ENCODE peak calls at places on chromosomes 11 and 22, in four cellular contexts. One of them, this sample, is unnamed.

GRCh38 chr11:75492181-75492820 is 33.4 kb downstream of the GDPD5 start:
- DNase-seq in AG04450: no peak
- DNase-seq in IMR-90: peak
- DNase-seq in brain microvascular endothelial cell: no peak
- DNase-seq in this sample: no peak

GRCh38 chr22:39504071-39504470 is 2.0 kb downstream of the MIEF1 start:
- DNase-seq in AG04450: no peak
- DNase-seq in IMR-90: no peak
- DNase-seq in brain microvascular endothelial cell: no peak
- DNase-seq in this sample: no peak

GRCh38 chr11:6621711-6622211 is 2.5 kb upstream of the TPP1 start:
- DNase-seq in AG04450: no peak
- DNase-seq in IMR-90: no peak
- DNase-seq in brain microvascular endothelial cell: no peak
- DNase-seq in this sample: no peak

GRCh38 chr11:44744160-44744559 is 17.4 kb downstream of the TSPAN18 start:
- DNase-seq in AG04450: peak
- DNase-seq in IMR-90: peak
- DNase-seq in brain microvascular endothelial cell: no peak
- DNase-seq in this sample: no peak

GRCh38 chr22:37659066-37659896 is 758 bp downstream of the PDXP start:
- DNase-seq in AG04450: no peak
- DNase-seq in IMR-90: no peak
- DNase-seq in brain microvascular endothelial cell: no peak
- DNase-seq in this sample: no peak

GRCh38 chr11:12683857-12684256 is 9.6 kb downstream of the TEAD1 start:
- DNase-seq in AG04450: no peak
- DNase-seq in IMR-90: no peak
- DNase-seq in brain microvascular endothelial cell: no peak
- DNase-seq in this sample: no peak

GRCh38 chr11:8273281-8273680 is 9.6 kb upstream of the LMO1 start:
- DNase-seq in AG04450: no peak
- DNase-seq in IMR-90: peak
- DNase-seq in brain microvascular endothelial cell: no peak
- DNase-seq in this sample: no peak

GRCh38 chr11:31383116-31383515 is 13.5 kb downstream of the DNAJC24 start:
- DNase-seq in AG04450: no peak
- DNase-seq in IMR-90: no peak
- DNase-seq in brain microvascular endothelial cell: no peak
- DNase-seq in this sample: no peak

GRCh38 chr11:85627998-85628770 is at the start of gene TMEM126B:
- DNase-seq in AG04450: peak
- DNase-seq in IMR-90: peak
- DNase-seq in brain microvascular endothelial cell: peak
- DNase-seq in this sample: peak

GRCh38 chr11:17015639-17016125 is 1.5 kb upstream of the PLEKHA7 start:
- DNase-seq in AG04450: peak
- DNase-seq in IMR-90: peak
- DNase-seq in brain microvascular endothelial cell: no peak
- DNase-seq in this sample: no peak

GRCh38 chr11:6635082-6635932 is 16.1 kb upstream of the TPP1 start:
- DNase-seq in AG04450: no peak
- DNase-seq in IMR-90: peak
- DNase-seq in brain microvascular endothelial cell: no peak
- DNase-seq in this sample: peak

GRCh38 chr11:28773606-28774005 is 665.4 kb downstream of the METTL15 start:
- DNase-seq in AG04450: no peak
- DNase-seq in IMR-90: no peak
- DNase-seq in brain microvascular endothelial cell: no peak
- DNase-seq in this sample: no peak

GRCh38 chr11:95360382-95360781 is 129.4 kb upstream of the SESN3 start:
- DNase-seq in AG04450: no peak
- DNase-seq in IMR-90: no peak
- DNase-seq in brain microvascular endothelial cell: no peak
- DNase-seq in this sample: no peak

GRCh38 chr11:111665779-111666178 is 63.5 kb downstream of the SIK2 start:
- DNase-seq in AG04450: peak
- DNase-seq in IMR-90: peak
- DNase-seq in brain microvascular endothelial cell: peak
- DNase-seq in this sample: no peak

GRCh38 chr22:31046591-31047226 is 34.4 kb upstream of the SMTN start:
- DNase-seq in AG04450: no peak
- DNase-seq in IMR-90: peak
- DNase-seq in brain microvascular endothelial cell: no peak
- DNase-seq in this sample: no peak

GRCh38 chr11:108945341-108945740 is 280.5 kb downstream of the DDX10 start:
- DNase-seq in AG04450: no peak
- DNase-seq in IMR-90: no peak
- DNase-seq in brain microvascular endothelial cell: no peak
- DNase-seq in this sample: no peak

GRCh38 chr11:27409742-27410141 is 46.7 kb upstream of the CCDC34 start:
- DNase-seq in AG04450: no peak
- DNase-seq in IMR-90: no peak
- DNase-seq in brain microvascular endothelial cell: no peak
- DNase-seq in this sample: no peak

GRCh38 chr22:30245181-30245984 is 1.2 kb downstream of the LIF start:
- DNase-seq in AG04450: no peak
- DNase-seq in IMR-90: no peak
- DNase-seq in brain microvascular endothelial cell: no peak
- DNase-seq in this sample: no peak

GRCh38 chr11:73269353-73270088 is 2.6 kb upstream of the P2RY6 start:
- DNase-seq in AG04450: no peak
- DNase-seq in IMR-90: no peak
- DNase-seq in brain microvascular endothelial cell: no peak
- DNase-seq in this sample: no peak

GRCh38 chr11:75524576-75525432 is 937 bp downstream of the GDPD5 start:
- DNase-seq in AG04450: no peak
- DNase-seq in IMR-90: peak
- DNase-seq in brain microvascular endothelial cell: no peak
- DNase-seq in this sample: no peak

GRCh38 chr11:30360741-30361140 is 37.8 kb downstream of the ARL14EP start:
- DNase-seq in AG04450: no peak
- DNase-seq in IMR-90: no peak
- DNase-seq in brain microvascular endothelial cell: no peak
- DNase-seq in this sample: no peak

GRCh38 chr11:7530013-7530412 is 16.2 kb downstream of the PPFIBP2 start:
- DNase-seq in AG04450: no peak
- DNase-seq in IMR-90: no peak
- DNase-seq in brain microvascular endothelial cell: no peak
- DNase-seq in this sample: no peak

GRCh38 chr11:73055002-73055401 is 87.1 kb downstream of the FCHSD2 start:
- DNase-seq in AG04450: no peak
- DNase-seq in IMR-90: no peak
- DNase-seq in brain microvascular endothelial cell: no peak
- DNase-seq in this sample: no peak

GRCh38 chr11:63017306-63017974 is 1.8 kb upstream of the SLC22A8 start:
- DNase-seq in AG04450: no peak
- DNase-seq in IMR-90: no peak
- DNase-seq in brain microvascular endothelial cell: peak
- DNase-seq in this sample: no peak

GRCh38 chr11:81644239-81644840 is 1089.3 kb downstream of the FAM181B start:
- DNase-seq in AG04450: no peak
- DNase-seq in IMR-90: peak
- DNase-seq in brain microvascular endothelial cell: peak
- DNase-seq in this sample: no peak

GRCh38 chr11:111963786-111964385 is 26.7 kb downstream of the DIXDC1 start:
- DNase-seq in AG04450: no peak
- DNase-seq in IMR-90: peak
- DNase-seq in brain microvascular endothelial cell: no peak
- DNase-seq in this sample: no peak

GRCh38 chr11:90391756-90392155 is 168.9 kb upstream of the CHORDC1 start:
- DNase-seq in AG04450: no peak
- DNase-seq in IMR-90: no peak
- DNase-seq in brain microvascular endothelial cell: no peak
- DNase-seq in this sample: no peak

GRCh38 chr11:96393753-96394348 is 4.0 kb downstream of the JRKL start:
- DNase-seq in AG04450: peak
- DNase-seq in IMR-90: peak
- DNase-seq in brain microvascular endothelial cell: peak
- DNase-seq in this sample: no peak

GRCh38 chr22:47460870-47461269 is 698.4 kb downstream of the TBC1D22A start:
- DNase-seq in AG04450: no peak
- DNase-seq in IMR-90: no peak
- DNase-seq in brain microvascular endothelial cell: no peak
- DNase-seq in this sample: no peak

GRCh38 chr11:16815047-16815767 is 76.8 kb downstream of the C11orf58 start:
- DNase-seq in AG04450: no peak
- DNase-seq in IMR-90: peak
- DNase-seq in brain microvascular endothelial cell: no peak
- DNase-seq in this sample: peak

GRCh38 chr11:8807544-8808225 is 103.3 kb upstream of the AKIP1 start:
- DNase-seq in AG04450: peak
- DNase-seq in IMR-90: peak
- DNase-seq in brain microvascular endothelial cell: no peak
- DNase-seq in this sample: no peak

GRCh38 chr11:92886243-92886905 is 83.1 kb upstream of the MTNR1B start:
- DNase-seq in AG04450: peak
- DNase-seq in IMR-90: peak
- DNase-seq in brain microvascular endothelial cell: peak
- DNase-seq in this sample: peak

GRCh38 chr22:37020192-37020479 is 594 bp downstream of the MPST start:
- DNase-seq in AG04450: no peak
- DNase-seq in IMR-90: peak
- DNase-seq in brain microvascular endothelial cell: peak
- DNase-seq in this sample: no peak

GRCh38 chr11:86797133-86797532 is 3.2 kb upstream of the PRSS23 start:
- DNase-seq in AG04450: no peak
- DNase-seq in IMR-90: no peak
- DNase-seq in brain microvascular endothelial cell: no peak
- DNase-seq in this sample: no peak

GRCh38 chr11:118435233-118435892 is 929 bp upstream of the KMT2A start:
- DNase-seq in AG04450: no peak
- DNase-seq in IMR-90: peak
- DNase-seq in brain microvascular endothelial cell: no peak
- DNase-seq in this sample: peak

GRCh38 chr22:30568137-30568805 is 6.2 kb downstream of the GAL3ST1 start:
- DNase-seq in AG04450: no peak
- DNase-seq in IMR-90: no peak
- DNase-seq in brain microvascular endothelial cell: no peak
- DNase-seq in this sample: no peak

GRCh38 chr11:34655335-34656008 is 34.6 kb downstream of the EHF start:
- DNase-seq in AG04450: peak
- DNase-seq in IMR-90: peak
- DNase-seq in brain microvascular endothelial cell: peak
- DNase-seq in this sample: no peak

GRCh38 chr11:18540207-18541009 is 13.7 kb upstream of the TSG101 start:
- DNase-seq in AG04450: no peak
- DNase-seq in IMR-90: peak
- DNase-seq in brain microvascular endothelial cell: no peak
- DNase-seq in this sample: no peak

GRCh38 chr11:70862093-70862492 is 390.3 kb downstream of the SHANK2 start:
- DNase-seq in AG04450: no peak
- DNase-seq in IMR-90: no peak
- DNase-seq in brain microvascular endothelial cell: no peak
- DNase-seq in this sample: no peak

GRCh38 chr22:20927940-20928572 is 10.8 kb downstream of the CRKL start:
- DNase-seq in AG04450: no peak
- DNase-seq in IMR-90: no peak
- DNase-seq in brain microvascular endothelial cell: no peak
- DNase-seq in this sample: no peak
- H3K27ac ChIP-seq in AG04450: no peak
- H3K27ac ChIP-seq in IMR-90: no peak
- H3K27ac ChIP-seq in brain microvascular endothelial cell: no peak
- H3K27ac ChIP-seq in this sample: no peak

GRCh38 chr11:129871914-129872313 is 23.5 kb downstream of the NFRKB start:
- DNase-seq in AG04450: no peak
- DNase-seq in IMR-90: no peak
- DNase-seq in brain microvascular endothelial cell: no peak
- DNase-seq in this sample: no peak
- H3K27ac ChIP-seq in AG04450: no peak
- H3K27ac ChIP-seq in IMR-90: no peak
- H3K27ac ChIP-seq in brain microvascular endothelial cell: no peak
- H3K27ac ChIP-seq in this sample: no peak

GRCh38 chr11:1302461-1303073 is 6.9 kb downstream of the TOLLIP start:
- DNase-seq in AG04450: no peak
- DNase-seq in IMR-90: no peak
- DNase-seq in brain microvascular endothelial cell: no peak
- DNase-seq in this sample: no peak
- H3K27ac ChIP-seq in AG04450: no peak
- H3K27ac ChIP-seq in IMR-90: no peak
- H3K27ac ChIP-seq in brain microvascular endothelial cell: no peak
- H3K27ac ChIP-seq in this sample: peak

GRCh38 chr11:47408598-47409439 is 429 bp downstream of the SLC39A13 start:
- DNase-seq in AG04450: peak
- DNase-seq in IMR-90: peak
- DNase-seq in brain microvascular endothelial cell: peak
- DNase-seq in this sample: no peak

GRCh38 chr11:47409440-47410403 is 1.3 kb downstream of the SLC39A13 start:
- DNase-seq in AG04450: no peak
- DNase-seq in IMR-90: no peak
- DNase-seq in brain microvascular endothelial cell: no peak
- DNase-seq in this sample: no peak

GRCh38 chr11:47410404-47411264 is 2.2 kb downstream of the SLC39A13 start:
- DNase-seq in AG04450: no peak
- DNase-seq in IMR-90: no peak
- DNase-seq in brain microvascular endothelial cell: no peak
- DNase-seq in this sample: no peak

GRCh38 chr11:47407746-47408590 is at the start of gene SLC39A13:
- DNase-seq in AG04450: peak
- DNase-seq in IMR-90: peak
- DNase-seq in brain microvascular endothelial cell: peak
- DNase-seq in this sample: peak

GRCh38 chr11:47406896-47407745 is 1.3 kb upstream of the SLC39A13 start:
- DNase-seq in AG04450: no peak
- DNase-seq in IMR-90: peak
- DNase-seq in brain microvascular endothelial cell: no peak
- DNase-seq in this sample: peak
- H3K27ac ChIP-seq in AG04450: peak
- H3K27ac ChIP-seq in IMR-90: peak
- H3K27ac ChIP-seq in brain microvascular endothelial cell: peak
- H3K27ac ChIP-seq in this sample: peak

GRCh38 chr22:25153961-25154685 is 45.5 kb upstream of the CRYBB3 start:
- DNase-seq in AG04450: no peak
- DNase-seq in IMR-90: no peak
- DNase-seq in brain microvascular endothelial cell: peak
- DNase-seq in this sample: no peak
- H3K27ac ChIP-seq in AG04450: no peak
- H3K27ac ChIP-seq in IMR-90: no peak
- H3K27ac ChIP-seq in brain microvascular endothelial cell: no peak
- H3K27ac ChIP-seq in this sample: no peak

This sample was measured in substantia nigra.